ENCODE peak calls at places on chromosome X, in six cellular contexts. N, D, A, S, U and T are unnamed samples.

GRCh38 chrX:134625315-134625718 is 33.0 kb downstream of the PLAC1 start:
- DNase-seq in N (no peak), D (no peak), A (no peak), S (no peak), U (no peak), T (no peak)

GRCh38 chrX:29478336-29479069 is 736.9 kb upstream of the MAGEB2 start:
- DNase-seq in N (peak; percentile 65), D (peak; percentile 27), A (peak; percentile 18), S (no peak), U (peak; percentile 0), T (no peak)

GRCh38 chrX:101415180-101416130 is 7.4 kb downstream of the HNRNPH2 start:
- DNase-seq in N (peak; percentile 68), D (peak; percentile 30), A (no peak), S (no peak), U (peak; percentile 70), T (peak; percentile 52)

GRCh38 chrX:132488819-132489255 is at the start of gene MBNL3:
- DNase-seq in N (peak; percentile 61), D (peak; percentile 61), A (no peak), S (peak; percentile 21), U (peak; percentile 37), T (no peak)

GRCh38 chrX:154799554-154800348 is 5.5 kb downstream of the MPP1 start:
- DNase-seq in N (no peak), D (peak; percentile 52), A (no peak), S (no peak), U (peak; percentile 24), T (no peak)

GRCh38 chrX:41027388-41027787 is 57.9 kb upstream of the USP9X start:
- DNase-seq in N (no peak), D (peak; percentile 38), A (no peak), S (no peak), U (peak; percentile 60), T (no peak)

GRCh38 chrX:53263597-53264094 is 17.7 kb downstream of the IQSEC2 start:
- DNase-seq in N (no peak), D (peak; percentile 39), A (no peak), S (no peak), U (peak; percentile 81), T (no peak)

GRCh38 chrX:16671005-16671404 is 21.0 kb downstream of the S100G start:
- DNase-seq in N (peak; percentile 42), D (peak; percentile 5), A (no peak), S (no peak), U (peak; percentile 23), T (peak; percentile 49)

GRCh38 chrX:108584617-108585211 is 145.1 kb downstream of the COL4A5 start:
- DNase-seq in N (peak; percentile 20), D (peak; percentile 10), A (peak; percentile 11), S (no peak), U (peak; percentile 14), T (no peak)

GRCh38 chrX:38839269-38839668 is 38.0 kb downstream of the MID1IP1 start:
- DNase-seq in N (no peak), D (no peak), A (no peak), S (no peak), U (no peak), T (no peak)

GRCh38 chrX:105999294-105999693 is 39.2 kb downstream of the SERPINA7 start:
- DNase-seq in N (no peak), D (no peak), A (no peak), S (no peak), U (no peak), T (no peak)

GRCh38 chrX:97039363-97040029 is 155.8 kb downstream of the RPA4 start:
- DNase-seq in N (no peak), D (peak; percentile 4), A (no peak), S (no peak), U (peak; percentile 29), T (no peak)

GRCh38 chrX:107825698-107826285 is at the start of gene MID2:
- DNase-seq in N (peak; percentile 77), D (peak; percentile 69), A (no peak), S (no peak), U (peak; percentile 57), T (peak; percentile 8)